ENCODE peak calls at places on chromosomes 16 and 17, in four cellular contexts. T is EH, O is tibial artery, C is globus pallidus. J is an unnamed sample.

GRCh38 chr16:11412175-11412904 is 67.1 kb downstream of the RMI2 start:
- DNase-seq in O (no peak), T (no peak), C (no peak), J (no peak)

GRCh38 chr17:8965394-8966168 is at the start of gene PIK3R5:
- DNase-seq in O (peak), C (no peak), T (no peak), J (no peak)

GRCh38 chr17:50926523-50926922 is 60.4 kb upstream of the TOB1 start:
- DNase-seq in C (no peak), T (no peak), O (no peak), J (no peak)

GRCh38 chr17:41919840-41920579 is 1.3 kb upstream of the ACLY start:
- DNase-seq in O (no peak), C (no peak), T (no peak), J (no peak)

GRCh38 chr16:53323924-53324323 is 110.3 kb upstream of the RBL2 start:
- DNase-seq in T (no peak), O (no peak), C (peak), J (no peak)

GRCh38 chr16:88599092-88599733 is 29.0 kb downstream of the ZC3H18 start:
- DNase-seq in O (peak), C (peak), T (no peak), J (no peak)

GRCh38 chr16:66491716-66492064 is 58.2 kb downstream of the TK2 start:
- DNase-seq in O (peak), C (no peak), T (no peak), J (no peak)

GRCh38 chr17:1967092-1967662 is 58.0 kb downstream of the RTN4RL1 start:
- DNase-seq in C (no peak), O (no peak), T (no peak), J (no peak)

GRCh38 chr17:64354824-64355535 is 35.7 kb downstream of the PECAM1 start:
- DNase-seq in C (no peak), O (no peak), T (no peak), J (no peak)

GRCh38 chr17:72766761-72767356 is 325.6 kb downstream of the SLC39A11 start:
- DNase-seq in C (no peak), O (no peak), T (peak), J (no peak)

GRCh38 chr17:1939979-1940809 is 84.9 kb downstream of the RTN4RL1 start:
- DNase-seq in O (no peak), T (no peak), C (no peak), J (no peak)

GRCh38 chr17:76331083-76331482 is 22.6 kb downstream of the PRPSAP1 start:
- DNase-seq in O (no peak), C (no peak), T (no peak), J (no peak)

GRCh38 chr17:69142473-69142802 is 743 bp upstream of the ABCA6 start:
- DNase-seq in O (no peak), C (no peak), T (peak), J (no peak)

GRCh38 chr16:51591480-51591879 is 440.4 kb upstream of the SALL1 start:
- DNase-seq in C (no peak), T (no peak), O (no peak), J (no peak)

GRCh38 chr17:47232465-47232864 is 21.2 kb upstream of the ITGB3 start:
- DNase-seq in C (no peak), O (no peak), T (no peak), J (no peak)

GRCh38 chr17:36468903-36469635 is 17.4 kb upstream of the ZNHIT3 start:
- DNase-seq in T (no peak), C (no peak), O (no peak), J (no peak)

GRCh38 chr17:30225112-30225511 is 10.4 kb downstream of the SLC6A4 start:
- DNase-seq in T (no peak), O (no peak), C (no peak), J (no peak)

GRCh38 chr17:28415886-28416285 is 9.9 kb upstream of the SLC46A1 start:
- DNase-seq in T (no peak), O (no peak), C (no peak), J (no peak)

GRCh38 chr16:10266809-10267208 is 84.6 kb upstream of the GRIN2A start:
- DNase-seq in T (no peak), C (no peak), O (no peak), J (no peak)

GRCh38 chr16:5903797-5904196 is 806.2 kb upstream of the EEF2KMT start:
- DNase-seq in O (no peak), T (no peak), C (no peak), J (no peak)

GRCh38 chr17:70920416-70920815 is 751.1 kb downstream of the KCNJ2 start:
- DNase-seq in O (no peak), C (no peak), T (no peak), J (no peak)

GRCh38 chr17:1882836-1883235 is 53.0 kb downstream of the RPA1 start:
- DNase-seq in T (peak), O (no peak), C (peak), J (no peak)

GRCh38 chr16:14364386-14365199 is 265.5 kb downstream of the PARN start:
- DNase-seq in O (no peak), T (peak), C (no peak), J (no peak)

GRCh38 chr17:9150407-9151090 is 129.2 kb downstream of the NTN1 start:
- DNase-seq in O (no peak), T (peak), C (no peak), J (no peak)

GRCh38 chr17:81309140-81309858 is 14.2 kb upstream of the SLC38A10 start:
- DNase-seq in O (peak), T (peak), C (peak), J (no peak)

GRCh38 chr16:89938636-89938885 is 10.0 kb upstream of the DEF8 start:
- DNase-seq in T (no peak), O (no peak), C (no peak), J (no peak)

GRCh38 chr16:85750827-85751641 is at the start of gene C16orf74:
- DNase-seq in C (no peak), O (no peak), T (peak), J (no peak)

GRCh38 chr16:35252356-35252936 is 1793.0 kb downstream of the TP53TG3F start:
- DNase-seq in O (no peak), T (peak), C (no peak), J (no peak)

GRCh38 chr16:65373095-65373494 is 251.2 kb upstream of the CDH11 start:
- DNase-seq in T (no peak), C (no peak), O (no peak), J (no peak)

GRCh38 chr16:23469814-23470213 is 16.8 kb upstream of the COG7 start:
- DNase-seq in O (no peak), C (no peak), T (peak), J (no peak)

GRCh38 chr16:15765880-15766279 is 90.9 kb downstream of the MYH11 start:
- DNase-seq in T (peak), C (peak), O (no peak), J (no peak)

GRCh38 chr16:77402118-77402517 is 32.7 kb downstream of the ADAMTS18 start:
- DNase-seq in O (no peak), T (no peak), C (no peak), J (no peak)

GRCh38 chr17:49401971-49402491 is 12.7 kb downstream of the PHB1 start:
- DNase-seq in T (no peak), O (no peak), C (peak), J (no peak)

GRCh38 chr16:50668368-50669008 is 12.6 kb downstream of the SNX20 start:
- DNase-seq in O (no peak), C (no peak), T (no peak), J (no peak)

GRCh38 chr17:56358651-56359050 is 205.4 kb downstream of the ANKFN1 start:
- DNase-seq in T (no peak), C (no peak), O (no peak), J (no peak)

GRCh38 chr17:17051380-17051779 is 9.1 kb downstream of the MPRIP start:
- DNase-seq in C (no peak), O (peak), T (no peak), J (no peak)

GRCh38 chr17:27544350-27545131 is 86.4 kb upstream of the LGALS9 start:
- DNase-seq in C (no peak), O (no peak), T (no peak), J (no peak)

GRCh38 chr17:48198950-48199541 is 91.5 kb downstream of the SNX11 start:
- DNase-seq in T (no peak), C (no peak), O (no peak), J (no peak)

J was measured in brain pericyte.